ENCODE peak calls at places on chromosome 15, in six cellular contexts. Y is fibroblast of pulmonary artery; T is stimulated activated CD8-positive, alpha-beta memory T cell treated with anti-CD3 and anti-CD28 coated beads, Interleukin-2, amount 100 ng/mL, for 1 hour; D is lower lobe of right lung; E is BJ; X is natural killer cell. Q is an unnamed sample.

GRCh38 chr15:61556037-61556648 is 327.0 kb upstream of the RORA start:
- DNase-seq in Y (peak), T (no peak), D (no peak), E (no peak), X (no peak), Q (no peak)

GRCh38 chr15:73989001-73989798 is 2.9 kb downstream of the STOML1 start:
- DNase-seq in Y (peak), T (no peak), D (no peak), E (no peak), X (no peak), Q (no peak)

GRCh38 chr15:65189102-65189740 is 4.1 kb upstream of the CLPX start:
- DNase-seq in Y (peak), T (no peak), D (no peak), E (no peak), X (no peak), Q (no peak)

GRCh38 chr15:42364529-42364928 is 5.2 kb downstream of the CAPN3 start:
- DNase-seq in Y (peak), T (no peak), D (no peak), E (no peak), X (no peak), Q (no peak)

GRCh38 chr15:70030851-70031645 is 66.7 kb downstream of the TLE3 start:
- DNase-seq in Y (no peak), T (no peak), D (peak), E (no peak), X (no peak), Q (no peak)

GRCh38 chr15:56295433-56295832 is 51.8 kb upstream of the RFX7 start:
- DNase-seq in Y (no peak), T (no peak), D (no peak), E (no peak), X (no peak), Q (no peak)

GRCh38 chr15:100338971-100339444 is 2.8 kb downstream of the ADAMTS17 start:
- DNase-seq in Y (peak), T (peak), D (no peak), E (no peak), X (no peak), Q (peak)

GRCh38 chr15:86624261-86625036 is 544.8 kb downstream of the AGBL1 start:
- DNase-seq in Y (peak), T (peak), D (peak), E (peak), X (peak), Q (peak)

GRCh38 chr15:94026458-94026967 is 204.8 kb upstream of the MCTP2 start:
- DNase-seq in Y (peak), T (no peak), D (no peak), E (no peak), X (no peak), Q (no peak)

GRCh38 chr15:89492111-89492641 is 4.2 kb downstream of the RHCG start:
- DNase-seq in Y (no peak), T (no peak), D (no peak), E (no peak), X (no peak), Q (no peak)

GRCh38 chr15:80455668-80456442 is 51.7 kb downstream of the ARNT2 start:
- DNase-seq in Y (peak), T (peak), D (no peak), E (peak), X (peak), Q (peak)

GRCh38 chr15:75454471-75455418 is 3.3 kb upstream of the SIN3A start:
- DNase-seq in Y (peak), T (peak), D (peak), E (no peak), X (peak), Q (peak)

GRCh38 chr15:24880663-24881062 is 74.1 kb upstream of the SNRPN start:
- DNase-seq in Y (no peak), T (no peak), D (no peak), E (no peak), X (no peak), Q (no peak)

GRCh38 chr15:67124111-67124510 is 58.7 kb downstream of the SMAD3 start:
- DNase-seq in Y (no peak), T (no peak), D (no peak), E (no peak), X (no peak), Q (no peak)

GRCh38 chr15:22227961-22228762 is 147.8 kb downstream of the OR4M2 start:
- DNase-seq in Y (no peak), T (no peak), D (no peak), E (no peak), X (no peak), Q (no peak)

GRCh38 chr15:57485869-57486268 is 105.8 kb upstream of the MYZAP start:
- DNase-seq in Y (peak), T (no peak), D (peak), E (peak), X (no peak), Q (no peak)